ENCODE peak calls at places on chromosomes 7 and 10, in seven cellular contexts. Z is psoas muscle; O is breast epithelium; A is AG04450; K is GM23248; Y is CD4-positive, alpha-beta T cell; G is CD8-positive, alpha-beta memory T cell. W is an unnamed sample.

GRCh38 chr10:30882281-30882680 is 149.4 kb downstream of the ZNF438 start:
- DNase-seq in Z (no peak), O (no peak), A (peak), K (no peak), Y (no peak), G (no peak), W (no peak)

GRCh38 chr7:73971701-73972341 is 56.2 kb upstream of the ELN start:
- DNase-seq in Z (peak), O (peak), A (no peak), K (no peak), Y (no peak), G (no peak), W (peak)

GRCh38 chr7:30700941-30701340 is 18.7 kb upstream of the CRHR2 start:
- DNase-seq in Z (no peak), O (no peak), A (no peak), K (no peak), Y (no peak), G (no peak), W (no peak)

GRCh38 chr7:2870471-2870941 is 26.4 kb upstream of the GNA12 start:
- DNase-seq in Z (peak), O (peak), A (no peak), K (peak), Y (peak), G (no peak), W (peak)

GRCh38 chr10:112650588-112651030 is 203.6 kb downstream of the VTI1A start:
- DNase-seq in Z (no peak), O (no peak), A (no peak), K (peak), Y (no peak), G (no peak), W (no peak)

GRCh38 chr10:133600657-133601056 is 25.9 kb downstream of the FRG2B start:
- DNase-seq in Z (no peak), O (no peak), A (no peak), K (no peak), Y (no peak), G (no peak), W (no peak)

GRCh38 chr7:30146127-30146612 is 11.4 kb downstream of the MTURN start:
- DNase-seq in Z (peak), O (no peak), A (no peak), K (no peak), Y (no peak), G (no peak), W (no peak)

GRCh38 chr7:68892211-68892610 is 706.1 kb upstream of the AUTS2 start:
- DNase-seq in Z (no peak), O (no peak), A (no peak), K (peak), Y (no peak), G (no peak), W (no peak)

GRCh38 chr7:27389508-27389907 is 146.9 kb downstream of the EVX1 start:
- DNase-seq in Z (no peak), O (no peak), A (no peak), K (peak), Y (no peak), G (no peak), W (no peak)

GRCh38 chr7:55056068-55056467 is 37.3 kb downstream of the EGFR start:
- DNase-seq in Z (no peak), O (no peak), A (no peak), K (no peak), Y (no peak), G (no peak), W (no peak)

GRCh38 chr7:55055479-55055878 is 36.7 kb downstream of the EGFR start:
- DNase-seq in Z (no peak), O (no peak), A (no peak), K (peak), Y (no peak), G (no peak), W (no peak)

GRCh38 chr7:55054252-55054651 is 35.4 kb downstream of the EGFR start:
- DNase-seq in Z (no peak), O (peak), A (no peak), K (peak), Y (no peak), G (no peak), W (no peak)

GRCh38 chr7:55053651-55054226 is 34.9 kb downstream of the EGFR start:
- DNase-seq in Z (no peak), O (peak), A (no peak), K (peak), Y (no peak), G (no peak), W (no peak)

GRCh38 chr7:55054758-55055157 is 35.9 kb downstream of the EGFR start:
- DNase-seq in Z (no peak), O (no peak), A (no peak), K (no peak), Y (no peak), G (no peak), W (no peak)
- H3K27ac ChIP-seq in Z (no peak), O (peak), A (peak), K (peak), Y (no peak), G (no peak), W (no peak)

GRCh38 chr7:48360574-48360973 is 189.3 kb downstream of the ABCA13 start:
- DNase-seq in Z (no peak), O (no peak), A (peak), K (peak), Y (no peak), G (no peak), W (no peak)
- H3K27ac ChIP-seq in Z (no peak), O (no peak), A (no peak), K (no peak), Y (no peak), G (no peak), W (no peak)

DNA sequence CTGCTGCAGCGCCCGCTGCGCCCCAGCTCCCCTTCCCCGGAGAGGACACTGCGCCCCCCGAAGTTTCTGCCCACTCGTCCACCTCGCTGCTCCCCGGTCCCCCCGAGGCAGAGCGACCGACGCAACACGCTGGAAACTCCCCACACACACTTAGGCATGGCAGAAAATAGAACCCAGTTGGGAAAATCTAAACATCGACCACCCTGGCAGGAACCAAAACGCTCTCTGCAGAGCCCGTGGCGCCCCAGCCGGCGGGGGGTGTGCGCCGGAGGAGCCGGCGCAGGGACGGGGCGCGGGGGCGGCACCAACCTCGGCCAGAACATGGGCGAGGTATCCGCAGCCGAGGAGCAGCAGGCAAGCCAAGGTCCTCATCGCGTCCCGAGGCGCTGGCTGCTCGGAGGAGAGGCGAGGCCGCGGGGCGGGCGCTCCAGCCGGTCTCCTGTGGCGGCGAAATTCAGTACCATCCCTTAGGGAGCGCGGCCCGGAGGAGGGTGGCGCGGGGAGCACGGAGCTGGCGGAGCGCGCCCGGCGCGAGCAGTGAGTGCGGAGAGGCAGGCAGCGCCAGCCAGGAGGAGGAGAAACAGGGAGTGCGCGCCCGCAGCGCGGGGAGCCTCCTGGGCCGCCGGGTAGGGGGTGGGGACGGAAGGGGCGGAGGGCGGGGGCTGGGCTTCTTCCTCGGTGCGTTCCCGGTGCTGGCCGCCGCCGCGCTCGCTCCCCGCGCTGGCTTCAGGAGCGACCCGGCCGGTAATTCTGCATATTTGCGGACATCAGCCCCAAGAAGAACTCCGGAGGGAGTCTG is 817 bp downstream of the PDGFA start:
- DNase-seq in Z (peak), O (peak), A (no peak), K (peak), Y (no peak), G (no peak), W (peak)
- H3K27ac ChIP-seq in Z (peak), O (peak), A (no peak), K (no peak), Y (no peak), G (no peak), W (peak)

GRCh38 chr7:21884496-21884895 is 61.2 kb downstream of the CDCA7L start:
- DNase-seq in Z (no peak), O (no peak), A (no peak), K (no peak), Y (no peak), G (no peak), W (no peak)
- H3K27ac ChIP-seq in Z (no peak), O (no peak), A (no peak), K (no peak), Y (no peak), G (no peak), W (no peak)

DNA sequence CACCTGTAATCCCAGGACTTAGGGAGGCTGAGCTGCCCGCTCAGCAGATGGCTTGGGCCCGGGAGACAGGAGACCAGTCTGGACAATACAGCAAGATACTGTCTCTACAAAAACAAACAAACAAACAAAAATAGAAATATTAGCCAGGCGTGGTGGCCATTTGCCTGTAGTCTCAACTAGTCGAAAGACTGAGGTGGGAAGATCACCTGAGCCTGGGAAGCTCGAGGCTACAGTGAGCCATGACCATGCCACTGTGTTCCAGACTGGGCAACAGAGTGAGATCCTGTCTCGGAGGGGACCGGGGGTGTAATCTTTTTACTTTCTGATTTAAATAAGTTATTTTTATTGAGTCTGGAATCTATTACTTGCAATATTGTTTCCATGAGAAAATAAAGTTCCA is 274.6 kb downstream of the PARD3 start:
- DNase-seq in Z (no peak), O (no peak), A (no peak), K (no peak), Y (no peak), G (no peak), W (no peak)
- H3K27ac ChIP-seq in Z (no peak), O (no peak), A (no peak), K (no peak), Y (no peak), G (no peak), W (no peak)

GRCh38 chr7:102976493-102976892 is 63.7 kb downstream of the LRRC17 start:
- DNase-seq in Z (no peak), O (no peak), A (no peak), K (no peak), Y (no peak), G (no peak), W (no peak)
- H3K27ac ChIP-seq in Z (no peak), O (no peak), A (no peak), K (no peak), Y (no peak), G (no peak), W (no peak)

DNA sequence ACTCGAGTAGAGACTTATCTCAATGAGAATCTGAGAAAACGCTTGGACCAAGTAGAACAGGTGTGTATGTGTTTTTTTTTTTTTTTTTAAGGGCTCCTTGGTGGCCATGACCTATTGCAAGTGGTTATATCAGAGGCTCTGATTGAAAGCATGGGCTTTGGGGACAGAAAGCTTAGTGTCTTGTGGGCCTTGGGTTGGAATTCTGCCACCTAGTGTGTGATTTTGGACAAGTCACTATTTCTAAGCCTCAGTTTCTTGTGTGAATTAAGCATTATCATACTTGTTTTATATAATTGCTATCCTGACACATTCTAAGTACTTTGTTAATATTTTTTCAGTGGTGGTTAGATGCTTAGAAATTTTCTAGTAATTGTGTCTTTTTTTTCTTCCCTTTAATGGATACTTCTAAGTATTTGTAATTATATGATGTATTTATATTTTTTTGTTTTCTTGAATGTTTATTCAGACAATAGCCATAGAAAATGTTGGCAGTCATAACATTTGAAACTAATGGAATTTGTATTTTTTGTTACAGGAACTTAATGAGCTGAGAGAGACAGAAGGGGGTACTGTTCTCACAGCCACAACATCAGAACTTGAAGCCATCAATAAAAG is 33.1 kb downstream of the SMC3 start:
- DNase-seq in Z (no peak), O (no peak), A (peak), K (peak), Y (no peak), G (peak), W (no peak)
- H3K27ac ChIP-seq in Z (no peak), O (no peak), A (no peak), K (no peak), Y (no peak), G (no peak), W (no peak)

GRCh38 chr7:50321678-50322077 is 17.2 kb downstream of the IKZF1 start:
- DNase-seq in Z (no peak), O (no peak), A (no peak), K (no peak), Y (no peak), G (peak), W (no peak)
- H3K27ac ChIP-seq in Z (no peak), O (no peak), A (no peak), K (no peak), Y (peak), G (peak), W (no peak)

DNA sequence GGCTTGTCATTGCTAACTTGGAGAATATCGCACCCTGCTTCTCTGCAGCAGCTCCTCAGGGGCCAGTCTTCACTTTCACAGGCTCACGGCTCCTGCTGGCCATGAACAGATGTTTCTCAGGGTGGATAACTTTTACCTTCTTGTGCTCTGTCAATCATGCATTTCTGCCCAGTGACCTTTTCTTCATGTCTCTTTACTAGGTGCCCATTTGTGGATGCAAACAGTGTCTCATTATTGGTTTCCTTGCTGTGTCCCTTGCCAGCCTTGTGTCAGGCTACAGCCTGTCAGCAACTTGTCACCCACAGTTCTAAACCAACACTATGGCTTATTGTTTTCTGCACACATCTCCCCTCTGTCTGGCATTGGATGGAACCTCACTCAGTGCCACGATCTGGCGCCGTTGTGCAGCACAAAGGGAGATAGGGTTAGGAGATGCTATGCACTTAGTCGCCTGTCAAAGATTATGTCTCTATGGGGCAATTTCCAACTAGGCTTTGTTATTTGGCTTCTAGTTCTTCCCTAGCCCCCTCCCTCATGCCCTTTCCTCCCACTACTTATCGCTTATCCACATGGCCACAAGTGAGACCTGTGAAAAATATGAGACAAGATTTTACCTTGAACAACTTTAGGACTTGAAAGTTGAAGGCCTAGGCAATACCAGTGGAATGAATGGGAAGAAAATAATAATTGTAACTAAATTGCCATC is 45.7 kb upstream of the NXPH1 start:
- DNase-seq in Z (no peak), O (no peak), A (no peak), K (no peak), Y (no peak), G (no peak), W (no peak)
- H3K27ac ChIP-seq in Z (no peak), O (no peak), A (no peak), K (no peak), Y (no peak), G (no peak), W (no peak)

DNA sequence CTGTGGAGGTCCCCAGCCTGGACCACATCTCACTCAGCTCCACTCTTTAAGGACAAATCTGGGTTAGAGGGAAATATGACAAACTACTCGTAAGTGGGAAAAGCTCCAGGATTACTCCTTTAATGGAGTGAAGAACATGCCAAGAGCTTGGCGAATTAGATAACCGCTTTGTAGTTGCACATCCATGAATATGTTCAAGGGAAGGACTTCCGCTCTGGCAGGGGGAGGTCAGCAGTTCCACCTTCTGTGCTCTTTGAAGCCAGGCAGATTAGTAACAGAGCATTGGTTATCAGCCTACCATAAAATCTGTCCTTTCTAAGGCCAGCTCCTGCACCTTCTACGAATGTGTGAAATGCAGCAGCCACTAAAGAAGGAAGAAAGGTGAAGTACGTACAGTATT is 111.3 kb downstream of the FGFR2 start:
- DNase-seq in Z (no peak), O (no peak), A (no peak), K (no peak), Y (no peak), G (no peak), W (no peak)
- H3K27ac ChIP-seq in Z (no peak), O (no peak), A (no peak), K (no peak), Y (no peak), G (no peak), W (no peak)

W was measured in colonic mucosa.